ENCODE peak calls at places on chromosomes 3 and 15, in four cellular contexts. F is left ventricle myocardium inferior; A is CD8-positive, alpha-beta memory T cell; Y is fibroblast of lung. S is an unnamed sample.
A peak's percentile ranks its signal among the peaks of the same experiment; 100 is the strongest.

GRCh38 chr3:155029941-155030340 is 50.2 kb upstream of the MME start:
- DNase-seq in F (no peak), A (no peak), Y (no peak), S (no peak)

GRCh38 chr3:123525433-123525832 is 59.4 kb downstream of the HACD2 start:
- DNase-seq in Y (no peak), F (no peak), A (no peak), S (no peak)

GRCh38 chr3:131031660-131032059 is 5.0 kb downstream of the NEK11 start:
- DNase-seq in Y (no peak), F (no peak), A (no peak), S (no peak)

GRCh38 chr3:179726075-179726742 is 73.4 kb downstream of the USP13 start:
- DNase-seq in A (no peak), Y (no peak), F (no peak), S (no peak)

GRCh38 chr15:84873997-84874396 is 10.5 kb upstream of the SLC28A1 start:
- DNase-seq in Y (no peak), F (no peak), A (no peak), S (no peak)

GRCh38 chr3:38314112-38314766 is 32.1 kb downstream of the SLC22A14 start:
- DNase-seq in A (no peak), Y (no peak), F (no peak), S (no peak)

GRCh38 chr3:174342941-174343431 is 516.1 kb upstream of the NAALADL2 start:
- DNase-seq in A (no peak), F (no peak), Y (peak; percentile 44), S (no peak)

GRCh38 chr15:73153447-73153846 is 101.2 kb downstream of the NEO1 start:
- DNase-seq in F (no peak), Y (no peak), A (no peak), S (no peak)

GRCh38 chr15:49154359-49154758 is 1.0 kb downstream of the COPS2 start:
- DNase-seq in A (no peak), Y (peak; percentile 17), F (no peak), S (no peak)

GRCh38 chr3:28335246-28335645 is 13.3 kb upstream of the ZCWPW2 start:
- DNase-seq in F (no peak), A (no peak), Y (no peak), S (no peak)

GRCh38 chr15:51706931-51707608 is 25.8 kb downstream of the SCG3 start:
- DNase-seq in F (no peak), Y (no peak), A (no peak), S (no peak)

GRCh38 chr15:40871749-40872617 is 2.1 kb downstream of the RHOV start:
- DNase-seq in Y (no peak), F (no peak), A (no peak), S (no peak)

GRCh38 chr3:7978104-7978457 is 523.5 kb upstream of the LMCD1 start:
- DNase-seq in A (no peak), F (peak; percentile 28), Y (no peak), S (peak; percentile 29)

GRCh38 chr3:105367406-105368213 is 901 bp downstream of the ALCAM start:
- DNase-seq in Y (peak; percentile 78), F (peak; percentile 62), A (peak; percentile 65), S (no peak)

GRCh38 chr3:99753268-99753975 is 64.2 kb upstream of the CMSS1 start:
- DNase-seq in Y (peak; percentile 91), F (no peak), A (no peak), S (peak; percentile 87)

GRCh38 chr15:84681822-84682221 is 23.8 kb upstream of the NMB start:
- DNase-seq in F (no peak), A (peak; percentile 7), Y (no peak), S (no peak)

GRCh38 chr3:131602011-131602779 is 99.4 kb upstream of the MRPL3 start:
- DNase-seq in Y (no peak), A (no peak), F (no peak), S (no peak)

GRCh38 chr3:128360243-128360642 is 106.4 kb downstream of the DNAJB8 start:
- DNase-seq in Y (no peak), A (no peak), F (no peak), S (no peak)

GRCh38 chr3:86229086-86229774 is 761.7 kb downstream of the VGLL3 start:
- DNase-seq in Y (no peak), F (no peak), A (no peak), S (no peak)

GRCh38 chr3:178833696-178834095 is 237.9 kb downstream of the ZMAT3 start:
- DNase-seq in F (no peak), Y (no peak), A (no peak), S (no peak)

GRCh38 chr3:65811917-65812316 is 226.8 kb downstream of the MAGI1 start:
- DNase-seq in F (no peak), Y (peak; percentile 11), A (no peak), S (peak; percentile 11)

GRCh38 chr15:58568157-58568571 is 136.4 kb downstream of the LIPC start:
- DNase-seq in F (no peak), Y (no peak), A (no peak), S (peak; percentile 58)

GRCh38 chr3:42856544-42856943 is 19.1 kb downstream of the CYP8B1 start:
- DNase-seq in F (no peak), A (no peak), Y (no peak), S (no peak)

GRCh38 chr15:66838671-66839239 is 136.7 kb downstream of the SMAD6 start:
- DNase-seq in F (no peak), A (no peak), Y (peak; percentile 66), S (peak; percentile 56)

GRCh38 chr15:58426501-58426900 is 5.3 kb upstream of the LIPC start:
- DNase-seq in F (no peak), Y (no peak), A (no peak), S (no peak)

GRCh38 chr3:124800511-124801374 is 70.5 kb downstream of the UMPS start:
- DNase-seq in A (no peak), Y (peak; percentile 35), F (peak; percentile 72), S (peak; percentile 64)

GRCh38 chr15:31100738-31101137 is 787 bp downstream of the TRPM1 start:
- DNase-seq in Y (no peak), F (no peak), A (no peak), S (no peak)

GRCh38 chr3:133940536-133940935 is 44.9 kb upstream of the RAB6B start:
- DNase-seq in A (no peak), F (no peak), Y (no peak), S (no peak)

GRCh38 chr15:24848050-24848449 is 106.7 kb upstream of the SNRPN start:
- DNase-seq in A (no peak), Y (peak; percentile 78), F (peak; percentile 39), S (no peak)

GRCh38 chr3:194486540-194487288 is at the start of gene ATP13A3:
- DNase-seq in F (peak; percentile 90), Y (peak; percentile 91), A (peak; percentile 87), S (peak; percentile 84)

GRCh38 chr3:50239649-50240048 is 3.6 kb downstream of the GNAI2 start:
- DNase-seq in A (no peak), Y (no peak), F (no peak), S (no peak)

GRCh38 chr3:50243552-50243895 is 7.5 kb downstream of the GNAI2 start:
- DNase-seq in Y (no peak), A (no peak), F (no peak), S (no peak)

GRCh38 chr3:50242778-50243551 is 7.0 kb downstream of the GNAI2 start:
- DNase-seq in A (peak; percentile 46), Y (no peak), F (peak; percentile 74), S (no peak)

GRCh38 chr3:50241163-50241562 is 5.2 kb downstream of the GNAI2 start:
- DNase-seq in F (no peak), Y (no peak), A (no peak), S (no peak)

GRCh38 chr3:50242371-50242770 is 6.4 kb downstream of the GNAI2 start:
- DNase-seq in A (no peak), F (no peak), Y (no peak), S (no peak)
- H3K4me3 ChIP-seq in A (peak overlapping the region; percentile 27), F (peak overlapping the region; percentile 91), Y (no peak overlapping the region), S (no peak overlapping the region)

GRCh38 chr15:64045106-64045435 is 1.2 kb downstream of the DAPK2 start:
- DNase-seq in A (no peak), Y (no peak), F (no peak), S (no peak)

GRCh38 chr15:64046347-64047153 is at the start of gene DAPK2:
- DNase-seq in Y (peak; percentile 51), F (peak; percentile 77), A (peak; percentile 66), S (peak; percentile 76)

GRCh38 chr15:64048766-64049165 is 2.5 kb upstream of the DAPK2 start:
- DNase-seq in Y (no peak), A (no peak), F (no peak), S (no peak)

GRCh38 chr15:64045774-64046346 is 425 bp downstream of the DAPK2 start:
- DNase-seq in A (no peak), F (peak; percentile 50), Y (no peak), S (no peak)

DNA sequence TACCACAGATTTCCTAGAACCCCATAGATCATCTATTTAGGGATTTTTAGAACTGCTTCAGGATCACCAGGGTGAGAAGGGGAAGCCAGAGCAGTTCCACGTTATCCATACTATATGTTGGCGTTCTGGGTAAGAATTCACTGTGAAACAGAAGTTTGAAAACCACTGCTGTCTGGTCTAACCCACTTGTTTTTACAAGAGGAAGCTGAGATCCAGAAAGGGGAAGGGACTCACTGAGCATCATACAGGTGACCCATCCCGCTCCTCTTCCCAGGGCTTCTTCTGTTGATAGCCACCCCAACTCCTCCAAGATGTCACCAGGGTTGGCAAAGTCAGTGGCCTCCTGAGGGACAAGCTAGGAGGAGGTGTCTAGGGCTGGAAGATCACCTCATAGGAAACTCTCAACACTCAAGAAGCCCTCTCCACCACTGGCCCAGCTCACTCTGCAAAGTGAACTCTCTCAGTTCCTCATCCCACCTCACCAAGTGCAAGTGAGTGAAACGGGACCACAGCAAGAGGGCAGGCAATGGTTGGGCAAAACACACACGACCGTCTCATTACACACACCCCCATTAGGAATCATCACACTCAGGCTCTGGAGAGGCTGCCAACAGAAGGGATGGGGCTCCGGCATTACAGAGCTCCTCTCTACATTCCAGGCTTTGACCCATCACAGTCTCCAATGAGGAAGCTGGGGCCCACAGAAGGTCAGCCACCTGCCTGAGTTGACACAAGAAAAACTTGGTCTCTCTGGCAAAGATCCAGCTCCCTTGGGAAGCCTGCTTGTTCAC is 1.8 kb downstream of the DAPK2 start:
- DNase-seq in A (no peak), Y (no peak), F (no peak), S (peak; percentile 33)
- H3K4me3 ChIP-seq in A (no peak overlapping the region), Y (no peak overlapping the region), F (peak overlapping the region; percentile 82), S (no peak overlapping the region)

GRCh38 chr3:143121240-143122088 is 1.9 kb downstream of the CHST2 start:
- DNase-seq in Y (peak; percentile 85), A (peak; percentile 23), F (peak; percentile 40), S (no peak)
- H3K4me3 ChIP-seq in Y (peak overlapping the region; percentile 48), A (peak overlapping the region; percentile 65), F (peak overlapping the region; percentile 79), S (no peak overlapping the region)

DNA sequence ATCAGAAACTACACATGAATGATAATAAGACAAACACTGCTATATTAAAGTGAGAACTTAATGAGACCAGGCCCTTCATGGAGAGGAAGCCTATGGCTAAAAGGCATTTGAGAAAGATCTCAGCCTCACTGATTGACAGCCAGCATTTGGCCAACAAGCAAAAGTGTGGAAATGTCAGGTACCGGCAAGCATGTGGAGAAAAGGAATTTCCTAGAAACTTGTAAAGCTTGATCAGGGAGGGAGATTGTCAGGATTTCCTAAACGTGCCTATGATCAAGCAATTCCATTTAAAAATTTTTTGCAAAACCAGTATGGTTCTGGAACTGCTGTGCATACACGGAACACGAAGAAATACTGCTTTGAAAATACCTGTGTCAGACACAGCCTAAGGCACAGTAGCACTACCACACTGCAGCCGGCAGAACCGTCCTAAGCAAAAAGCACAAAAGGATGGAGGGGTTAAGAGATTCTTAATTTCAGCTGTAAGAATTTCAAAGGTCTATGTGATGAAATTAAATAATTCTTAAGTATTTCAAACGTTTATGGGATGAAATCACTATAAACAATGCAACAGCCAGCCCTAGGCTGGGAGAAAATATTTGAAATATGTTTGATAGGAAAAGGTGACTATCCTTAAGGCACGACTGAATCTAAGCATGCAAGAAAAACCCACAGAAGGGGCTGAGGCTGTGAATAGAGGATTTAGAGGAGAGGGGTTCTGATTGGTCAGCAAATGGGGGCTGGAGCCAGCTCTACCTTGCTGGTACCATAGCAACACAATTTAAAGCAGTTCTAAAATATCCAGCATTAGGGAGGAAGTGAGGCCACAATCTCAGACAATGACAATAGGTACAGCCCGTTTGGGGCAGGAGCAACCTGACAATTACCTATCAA is 220.6 kb upstream of the ATP10A start:
- DNase-seq in A (no peak), Y (no peak), F (no peak), S (no peak)
- H3K4me3 ChIP-seq in A (no peak overlapping the region), Y (peak overlapping the region; percentile 91), F (peak overlapping the region; percentile 85), S (peak overlapping the region; percentile 69)

S was measured in SJCRH30.